ENCODE peak calls at places on chromosomes 11 and 22, in eight cellular contexts. X, J, N, P, L, C, B and M are unnamed samples. For H3K9me3, the result is how much of the 10 kb centered on the place peaks cover.

GRCh38 chr11:46363455-46363920 is 16.2 kb downstream of the DGKZ start:
- DNase-seq in C (no peak), P (peak), L (peak), N (peak), J (no peak), X (peak), B (no peak), M (no peak)

GRCh38 chr11:2535673-2536439 is 91.0 kb downstream of the KCNQ1 start:
- DNase-seq in C (no peak), X (no peak), J (no peak), B (no peak), L (no peak), P (no peak), N (no peak), M (no peak)

GRCh38 chr11:35491231-35491871 is 34.1 kb downstream of the PAMR1 start:
- DNase-seq in B (no peak), C (no peak), J (no peak), X (no peak), L (no peak), P (no peak), N (no peak), M (no peak)

GRCh38 chr11:118415739-118416068 is 14.3 kb downstream of the ATP5MG start:
- DNase-seq in C (no peak), B (no peak), L (no peak), J (peak), X (peak), P (peak), N (peak), M (no peak)

GRCh38 chr22:35622132-35622913 is 5.2 kb upstream of the MB start:
- DNase-seq in X (no peak), N (no peak), L (peak), J (no peak), C (no peak), B (peak), P (peak), M (no peak)

GRCh38 chr11:44445500-44446340 is 119.7 kb upstream of the CD82 start:
- DNase-seq in C (no peak), N (no peak), X (no peak), J (no peak), L (no peak), B (no peak), P (no peak), M (no peak)

GRCh38 chr22:24437091-24437490 is 9.7 kb downstream of the ADORA2A start:
- DNase-seq in C (no peak), B (no peak), N (no peak), X (no peak), J (no peak), L (no peak), P (no peak), M (no peak)

GRCh38 chr22:38505595-38506117 is 455 bp downstream of the DDX17 start:
- DNase-seq in L (peak), J (peak), N (no peak), X (peak), P (peak), C (peak), B (peak), M (no peak)

GRCh38 chr22:34296456-34296855 is 376.2 kb upstream of the LARGE1 start:
- DNase-seq in L (no peak), C (no peak), P (no peak), B (no peak), X (no peak), N (no peak), J (no peak), M (no peak)

GRCh38 chr22:22955276-22955798 is 67.7 kb downstream of the IGLL5 start:
- DNase-seq in B (no peak), P (no peak), C (no peak), L (no peak), X (peak), N (no peak), J (no peak), M (no peak)

GRCh38 chr11:115081972-115082371 is 403.6 kb downstream of the NXPE2 start:
- DNase-seq in P (no peak), X (no peak), L (peak), N (no peak), C (no peak), J (no peak), B (no peak), M (no peak)

GRCh38 chr11:122698390-122698789 is 42.9 kb downstream of the UBASH3B start:
- DNase-seq in P (no peak), J (no peak), N (no peak), L (no peak), X (no peak), C (no peak), B (no peak), M (no peak)

GRCh38 chr11:1140642-1141490 is 16.9 kb upstream of the MUC5AC start:
- DNase-seq in C (no peak), L (no peak), J (no peak), B (no peak), P (no peak), N (no peak), X (no peak), M (no peak)

GRCh38 chr22:24938741-24939341 is 7.7 kb downstream of the LHFPL7 start:
- DNase-seq in B (peak), L (no peak), N (no peak), C (no peak), X (peak), P (peak), J (no peak), M (no peak)

GRCh38 chr22:45072322-45072903 is 62.6 kb upstream of the PHF21B start:
- DNase-seq in P (no peak), J (no peak), B (no peak), N (peak), X (no peak), L (no peak), C (no peak), M (no peak)

GRCh38 chr11:69598147-69598546 is 42.8 kb upstream of the CCND1 start:
- DNase-seq in N (no peak), L (no peak), C (no peak), J (no peak), X (peak), P (peak), B (no peak), M (no peak)

GRCh38 chr22:29947410-29948387 is 64.7 kb downstream of the MTMR3 start:
- DNase-seq in L (no peak), X (peak), J (no peak), C (no peak), B (no peak), N (no peak), P (no peak), M (no peak)

GRCh38 chr22:23242473-23243001 is 62.2 kb downstream of the BCR start:
- DNase-seq in P (no peak), B (peak), N (no peak), X (no peak), L (no peak), J (no peak), C (no peak), M (no peak)

GRCh38 chr11:102269927-102270326 is 47.4 kb upstream of the BIRC3 start:
- DNase-seq in J (no peak), C (no peak), X (no peak), B (no peak), L (no peak), N (no peak), P (no peak), M (no peak)

GRCh38 chr11:68256331-68256741 is 15.4 kb downstream of the C11orf24 start:
- DNase-seq in P (no peak), J (peak), N (no peak), C (no peak), X (no peak), L (no peak), B (peak), M (no peak)

GRCh38 chr11:12800032-12800671 is 125.9 kb downstream of the TEAD1 start:
- DNase-seq in N (peak), B (peak), X (peak), P (no peak), J (no peak), L (no peak), C (no peak), M (no peak)

GRCh38 chr11:121451178-121451981 is 734 bp upstream of the SORL1 start:
- DNase-seq in J (no peak), B (no peak), L (no peak), X (no peak), P (no peak), N (no peak), C (peak), M (peak)

GRCh38 chr22:43060213-43060612 is 29.0 kb downstream of the TTLL1 start:
- DNase-seq in P (no peak), B (peak), C (no peak), L (no peak), N (no peak), J (no peak), X (peak), M (peak)

GRCh38 chr11:108198833-108199232 is 23.6 kb downstream of the NPAT start:
- DNase-seq in J (no peak), B (no peak), N (no peak), C (no peak), L (no peak), P (no peak), X (peak), M (no peak)

GRCh38 chr11:110797453-110797852 is 85.2 kb upstream of the ARHGAP20 start:
- DNase-seq in X (no peak), B (no peak), N (no peak), C (no peak), J (no peak), P (no peak), L (no peak), M (no peak)

GRCh38 chr11:121479355-121479754 is 26.6 kb upstream of the SORL1-AS1 start:
- DNase-seq in L (no peak), P (no peak), B (peak), N (no peak), C (no peak), J (no peak), X (no peak), M (no peak)

GRCh38 chr11:111416231-111416960 is 37.3 kb upstream of the POU2AF1 start:
- DNase-seq in B (no peak), J (no peak), L (no peak), C (no peak), N (no peak), X (no peak), P (no peak), M (no peak)

GRCh38 chr11:77823775-77824174 is 2.8 kb downstream of the AAMDC start:
- DNase-seq in X (peak), J (no peak), B (peak), N (no peak), P (no peak), C (no peak), L (no peak), M (no peak)

GRCh38 chr11:118436639-118437045 is 350 bp downstream of the KMT2A start:
- DNase-seq in C (peak), N (no peak), B (peak), X (no peak), L (no peak), J (no peak), P (no peak), M (peak)

GRCh38 chr11:10496296-10496936 is 41.4 kb downstream of the AMPD3 start:
- DNase-seq in L (no peak), J (no peak), X (no peak), N (no peak), P (no peak), B (no peak), C (no peak), M (no peak)

GRCh38 chr11:62119569-62119968 is 4.2 kb upstream of the INCENP start:
- DNase-seq in X (no peak), C (no peak), L (no peak), P (no peak), N (no peak), B (no peak), J (no peak), M (no peak)

GRCh38 chr11:122664188-122664587 is 8.7 kb downstream of the UBASH3B start:
- DNase-seq in L (no peak), B (no peak), N (no peak), J (no peak), X (no peak), P (no peak), C (no peak), M (no peak)

GRCh38 chr11:131632971-131633370 is 262.6 kb downstream of the NTM start:
- DNase-seq in X (no peak), B (no peak), J (no peak), C (no peak), L (no peak), N (no peak), P (no peak), M (no peak)

GRCh38 chr11:64591257-64592233 is 525 bp downstream of the SLC22A12 start:
- DNase-seq in N (no peak), L (no peak), J (no peak), P (no peak), B (no peak), C (no peak), X (no peak), M (no peak)

GRCh38 chr11:12941671-12942070 is 67.4 kb upstream of the RASSF10 start:
- DNase-seq in L (no peak), N (no peak), B (no peak), X (no peak), P (no peak), C (no peak), J (no peak), M (no peak)

GRCh38 chr11:35047179-35047578 is 91.8 kb upstream of the CD44 start:
- DNase-seq in J (no peak), L (no peak), X (no peak), P (no peak), N (no peak), C (peak), B (no peak), M (peak)

GRCh38 chr11:1559103-1559951 is 12.7 kb downstream of the DUSP8 start:
- DNase-seq in X (no peak), L (peak), J (no peak), P (peak), N (no peak), C (no peak), B (no peak), M (no peak)

GRCh38 chr11:44833869-44834452 is 107.2 kb downstream of the TSPAN18 start:
- DNase-seq in X (no peak), C (no peak), B (no peak), L (no peak), J (no peak), P (no peak), N (no peak), M (no peak)

GRCh38 chr11:87455180-87455579 is 417.4 kb downstream of the TMEM135 start:
- DNase-seq in J (no peak), P (no peak), X (no peak), C (no peak), N (no peak), B (no peak), L (no peak), M (no peak)

GRCh38 chr11:87453531-87454089 is 415.9 kb downstream of the TMEM135 start:
- DNase-seq in P (no peak), X (no peak), B (no peak), N (no peak), J (no peak), C (no peak), L (no peak), M (no peak)

GRCh38 chr11:87447606-87448005 is 409.9 kb downstream of the TMEM135 start:
- DNase-seq in C (no peak), L (no peak), B (no peak), J (no peak), P (no peak), X (no peak), N (no peak), M (no peak)

GRCh38 chr11:87454246-87454645 is 416.5 kb downstream of the TMEM135 start:
- DNase-seq in J (no peak), N (no peak), P (no peak), B (no peak), C (no peak), X (no peak), L (no peak), M (no peak)

DNA sequence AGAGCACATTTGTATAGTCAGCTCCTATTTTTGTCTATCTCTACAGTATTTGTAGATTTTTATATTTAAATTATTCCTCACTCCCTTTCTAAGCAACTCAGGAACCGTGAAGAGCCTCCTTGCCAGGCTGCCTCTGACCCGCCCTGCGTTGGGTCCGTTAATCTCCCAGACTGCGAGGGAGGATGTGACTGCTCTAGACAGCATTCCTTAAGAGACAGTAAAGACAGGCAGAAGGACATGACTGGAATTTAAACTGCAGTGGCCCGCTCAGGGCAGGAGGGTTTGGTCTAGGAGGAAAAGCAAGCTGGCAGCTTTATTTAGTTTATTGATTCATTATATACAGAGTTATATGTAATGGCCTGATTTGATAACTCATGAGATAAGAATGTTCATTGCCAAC is 413.7 kb downstream of the TMEM135 start:
- DNase-seq in L (no peak), N (no peak), C (no peak), J (no peak), P (no peak), B (no peak), X (no peak), M (no peak)
- H3K27ac ChIP-seq in L (no peak), N (no peak), C (no peak), J (no peak), P (no peak), B (no peak), X (no peak), M (no peak)

GRCh38 chr22:36860438-36860820 is 377 bp upstream of the NCF4 start:
- DNase-seq in C (no peak), L (no peak), J (no peak), B (no peak), X (no peak), N (no peak), P (no peak), M (no peak)
- H3K4me3 ChIP-seq in C (no peak), L (no peak), J (no peak), B (no peak), X (no peak), N (no peak), P (no peak), M (peak)

GRCh38 chr11:91926967-91927366 is 297.7 kb upstream of the FAT3 start:
- DNase-seq in X (peak), L (no peak), B (no peak), J (no peak), N (no peak), P (no peak), C (no peak), M (no peak)
- H3K9me3 ChIP-seq in X (under half), L (under half), B (under half), J (under half), N (under half), P (under half), C (under half), M (under half)

GRCh38 chr22:41350087-41350486 is 31.7 kb upstream of the TEF start:
- DNase-seq in J (no peak), P (peak), B (no peak), N (no peak), X (no peak), L (no peak), C (no peak), M (no peak)
- H3K27ac ChIP-seq in J (no peak), P (no peak), B (no peak), N (no peak), X (no peak), L (peak), C (no peak), M (no peak)